ENCODE peak calls at places on chromosomes 6 and 20, in five cellular contexts. One of them, this sample, is unnamed.
A peak's percentile ranks its signal among the peaks of the same experiment; 100 is the strongest.

GRCh38 chr20:13402171-13402760 is 181.2 kb downstream of the ISM1 start:
- DNase-seq in HepG2: no peak
- DNase-seq in H1: no peak
- DNase-seq in NT2/D1: no peak
- DNase-seq in GM12878: no peak
- DNase-seq in this sample: no peak

GRCh38 chr6:131754715-131755567 is 44.1 kb upstream of the CTAGE9 start:
- DNase-seq in HepG2: peak; percentile 99
- DNase-seq in H1: no peak
- DNase-seq in NT2/D1: no peak
- DNase-seq in GM12878: no peak
- DNase-seq in this sample: no peak

GRCh38 chr6:14029605-14030004 is 88.0 kb upstream of the CD83 start:
- DNase-seq in HepG2: no peak
- DNase-seq in H1: no peak
- DNase-seq in NT2/D1: no peak
- DNase-seq in GM12878: no peak
- DNase-seq in this sample: no peak

GRCh38 chr20:23147964-23148720 is 62.0 kb upstream of the CD93 start:
- DNase-seq in HepG2: peak; percentile 90
- DNase-seq in H1: no peak
- DNase-seq in NT2/D1: no peak
- DNase-seq in GM12878: peak; percentile 74
- DNase-seq in this sample: no peak

GRCh38 chr6:25165817-25166216 is 113.4 kb upstream of the CARMIL1 start:
- DNase-seq in HepG2: no peak
- DNase-seq in H1: no peak
- DNase-seq in NT2/D1: no peak
- DNase-seq in GM12878: no peak
- DNase-seq in this sample: no peak

GRCh38 chr6:111938710-111939109 is 65.5 kb upstream of the FYN start:
- DNase-seq in HepG2: peak; percentile 35
- DNase-seq in H1: no peak
- DNase-seq in NT2/D1: no peak
- DNase-seq in GM12878: no peak
- DNase-seq in this sample: no peak

GRCh38 chr6:169789146-169789943 is 37.9 kb downstream of the ERMARD start:
- DNase-seq in HepG2: peak; percentile 33
- DNase-seq in H1: no peak
- DNase-seq in NT2/D1: no peak
- DNase-seq in GM12878: no peak
- DNase-seq in this sample: no peak

GRCh38 chr20:47220161-47220582 is 136.3 kb downstream of the ZMYND8 start:
- DNase-seq in HepG2: peak; percentile 61
- DNase-seq in H1: no peak
- DNase-seq in NT2/D1: peak; percentile 39
- DNase-seq in GM12878: no peak
- DNase-seq in this sample: peak; percentile 71

GRCh38 chr6:143634486-143634885 is 43.3 kb upstream of the PHACTR2 start:
- DNase-seq in HepG2: no peak
- DNase-seq in H1: no peak
- DNase-seq in NT2/D1: no peak
- DNase-seq in GM12878: no peak
- DNase-seq in this sample: no peak

GRCh38 chr6:27209659-27210269 is 37.7 kb upstream of the PRSS16 start:
- DNase-seq in HepG2: no peak
- DNase-seq in H1: no peak
- DNase-seq in NT2/D1: no peak
- DNase-seq in GM12878: no peak
- DNase-seq in this sample: peak; percentile 27

GRCh38 chr20:11544029-11544678 is 373.5 kb upstream of the BTBD3 start:
- DNase-seq in HepG2: peak; percentile 72
- DNase-seq in H1: no peak
- DNase-seq in NT2/D1: peak; percentile 77
- DNase-seq in GM12878: peak; percentile 40
- DNase-seq in this sample: peak; percentile 30

GRCh38 chr6:17103715-17104114 is 1.9 kb downstream of the STMND1 start:
- DNase-seq in HepG2: no peak
- DNase-seq in H1: no peak
- DNase-seq in NT2/D1: no peak
- DNase-seq in GM12878: no peak
- DNase-seq in this sample: no peak

GRCh38 chr6:90537027-90537426 is 49.8 kb downstream of the MAP3K7 start:
- DNase-seq in HepG2: no peak
- DNase-seq in H1: no peak
- DNase-seq in NT2/D1: no peak
- DNase-seq in GM12878: no peak
- DNase-seq in this sample: no peak

GRCh38 chr6:165930668-165931067 is 237.0 kb downstream of the TBXT start:
- DNase-seq in HepG2: no peak
- DNase-seq in H1: no peak
- DNase-seq in NT2/D1: no peak
- DNase-seq in GM12878: no peak
- DNase-seq in this sample: no peak

GRCh38 chr20:21513881-21514540 is at the start of gene NKX2-2:
- DNase-seq in HepG2: no peak
- DNase-seq in H1: no peak
- DNase-seq in NT2/D1: no peak
- DNase-seq in GM12878: no peak
- DNase-seq in this sample: peak; percentile 48

GRCh38 chr6:87407531-87407895 is 259 bp upstream of the CFAP206 start:
- DNase-seq in HepG2: no peak
- DNase-seq in H1: no peak
- DNase-seq in NT2/D1: peak; percentile 9
- DNase-seq in GM12878: no peak
- DNase-seq in this sample: no peak

GRCh38 chr6:147676468-147676867 is 168.0 kb downstream of the SAMD5 start:
- DNase-seq in HepG2: no peak
- DNase-seq in H1: no peak
- DNase-seq in NT2/D1: no peak
- DNase-seq in GM12878: no peak
- DNase-seq in this sample: no peak

GRCh38 chr6:29071831-29072723 is 15.0 kb downstream of the OR2B3 start:
- DNase-seq in HepG2: peak; percentile 61
- DNase-seq in H1: peak; percentile 23
- DNase-seq in NT2/D1: peak; percentile 33
- DNase-seq in GM12878: no peak
- DNase-seq in this sample: peak; percentile 75

GRCh38 chr6:90811596-90812226 is 224.8 kb upstream of the MAP3K7 start:
- DNase-seq in HepG2: no peak
- DNase-seq in H1: no peak
- DNase-seq in NT2/D1: no peak
- DNase-seq in GM12878: no peak
- DNase-seq in this sample: peak; percentile 46

GRCh38 chr20:54323227-54323734 is 115.4 kb downstream of the PFDN4 start:
- DNase-seq in HepG2: no peak
- DNase-seq in H1: no peak
- DNase-seq in NT2/D1: no peak
- DNase-seq in GM12878: no peak
- DNase-seq in this sample: no peak
- TF ChIP-seq SUZ12 in HepG2: no peak
- TF ChIP-seq SUZ12 in H1: no peak
- TF ChIP-seq SUZ12 in NT2/D1: no peak
- TF ChIP-seq SUZ12 in GM12878: no peak
- TF ChIP-seq SUZ12 in this sample: no peak

GRCh38 chr20:38751360-38751976 is 3.2 kb downstream of the ACTR5 start:
- DNase-seq in HepG2: peak; percentile 52
- DNase-seq in H1: no peak
- DNase-seq in NT2/D1: no peak
- DNase-seq in GM12878: no peak
- DNase-seq in this sample: peak; percentile 37
- TF ChIP-seq SUZ12 in HepG2: no peak
- TF ChIP-seq SUZ12 in H1: no peak
- TF ChIP-seq SUZ12 in NT2/D1: no peak
- TF ChIP-seq SUZ12 in GM12878: no peak
- TF ChIP-seq SUZ12 in this sample: no peak

GRCh38 chr6:158654960-158655485 is 5.2 kb downstream of the SYTL3 start:
- DNase-seq in HepG2: no peak
- DNase-seq in H1: no peak
- DNase-seq in NT2/D1: no peak
- DNase-seq in GM12878: no peak
- DNase-seq in this sample: no peak
- TF ChIP-seq SUZ12 in HepG2: no peak
- TF ChIP-seq SUZ12 in H1: no peak
- TF ChIP-seq SUZ12 in NT2/D1: no peak
- TF ChIP-seq SUZ12 in GM12878: no peak
- TF ChIP-seq SUZ12 in this sample: no peak

GRCh38 chr6:85798934-85799490 is 156.3 kb upstream of the SYNCRIP start:
- DNase-seq in HepG2: no peak
- DNase-seq in H1: no peak
- DNase-seq in NT2/D1: no peak
- DNase-seq in GM12878: no peak
- DNase-seq in this sample: no peak

GRCh38 chr6:85802162-85802561 is 159.5 kb upstream of the SYNCRIP start:
- DNase-seq in HepG2: no peak
- DNase-seq in H1: no peak
- DNase-seq in NT2/D1: no peak
- DNase-seq in GM12878: no peak
- DNase-seq in this sample: no peak

GRCh38 chr6:85797993-85798392 is 155.3 kb upstream of the SYNCRIP start:
- DNase-seq in HepG2: no peak
- DNase-seq in H1: no peak
- DNase-seq in NT2/D1: no peak
- DNase-seq in GM12878: no peak
- DNase-seq in this sample: no peak

DNA sequence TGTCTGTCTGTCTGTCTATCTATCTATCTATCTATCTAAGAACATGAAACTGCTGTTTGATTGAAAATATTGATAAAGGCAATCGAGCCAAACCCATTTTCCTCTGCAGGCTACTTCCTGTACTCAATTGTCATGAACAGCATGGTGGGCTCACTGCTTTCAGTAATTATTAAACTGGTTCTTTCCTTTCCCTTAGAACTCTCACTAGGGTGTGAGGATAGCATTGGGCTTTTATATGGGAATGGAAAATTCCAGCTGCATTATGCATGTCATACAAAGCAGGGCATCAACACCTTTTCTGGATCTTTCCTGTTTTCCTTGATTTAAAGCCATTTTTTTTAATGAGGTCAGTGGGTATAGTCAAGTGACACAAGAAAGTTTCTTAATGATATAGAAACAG is 161.0 kb upstream of the SYNCRIP start:
- DNase-seq in HepG2: no peak
- DNase-seq in H1: no peak
- DNase-seq in NT2/D1: no peak
- DNase-seq in GM12878: no peak
- DNase-seq in this sample: no peak
- TF ChIP-seq SUZ12 in HepG2: no peak
- TF ChIP-seq SUZ12 in H1: no peak
- TF ChIP-seq SUZ12 in NT2/D1: no peak
- TF ChIP-seq SUZ12 in GM12878: no peak
- TF ChIP-seq SUZ12 in this sample: no peak

GRCh38 chr6:157233686-157234085 is 89.6 kb downstream of the TMEM242 start:
- DNase-seq in HepG2: no peak
- DNase-seq in H1: no peak
- DNase-seq in NT2/D1: no peak
- DNase-seq in GM12878: no peak
- DNase-seq in this sample: no peak

GRCh38 chr6:157236040-157236725 is 87.1 kb downstream of the TMEM242 start:
- DNase-seq in HepG2: no peak
- DNase-seq in H1: no peak
- DNase-seq in NT2/D1: no peak
- DNase-seq in GM12878: no peak
- DNase-seq in this sample: no peak

GRCh38 chr6:157238346-157238745 is 85.0 kb downstream of the TMEM242 start:
- DNase-seq in HepG2: no peak
- DNase-seq in H1: no peak
- DNase-seq in NT2/D1: no peak
- DNase-seq in GM12878: no peak
- DNase-seq in this sample: no peak

GRCh38 chr6:157233156-157233555 is 90.2 kb downstream of the TMEM242 start:
- DNase-seq in HepG2: no peak
- DNase-seq in H1: no peak
- DNase-seq in NT2/D1: no peak
- DNase-seq in GM12878: no peak
- DNase-seq in this sample: no peak

GRCh38 chr6:157235600-157236039 is 87.7 kb downstream of the TMEM242 start:
- DNase-seq in HepG2: peak; percentile 45
- DNase-seq in H1: peak; percentile 57
- DNase-seq in NT2/D1: peak; percentile 51
- DNase-seq in GM12878: no peak
- DNase-seq in this sample: no peak
- TF ChIP-seq SUZ12 in HepG2: no peak
- TF ChIP-seq SUZ12 in H1: no peak
- TF ChIP-seq SUZ12 in NT2/D1: no peak
- TF ChIP-seq SUZ12 in GM12878: no peak
- TF ChIP-seq SUZ12 in this sample: no peak

GRCh38 chr20:25066386-25066785 is 8.4 kb upstream of the ACSS1 start:
- DNase-seq in HepG2: no peak
- DNase-seq in H1: no peak
- DNase-seq in NT2/D1: no peak
- DNase-seq in GM12878: no peak
- DNase-seq in this sample: no peak
- TF ChIP-seq SUZ12 in HepG2: no peak
- TF ChIP-seq SUZ12 in H1: no peak
- TF ChIP-seq SUZ12 in NT2/D1: no peak
- TF ChIP-seq SUZ12 in GM12878: no peak
- TF ChIP-seq SUZ12 in this sample: no peak

DNA sequence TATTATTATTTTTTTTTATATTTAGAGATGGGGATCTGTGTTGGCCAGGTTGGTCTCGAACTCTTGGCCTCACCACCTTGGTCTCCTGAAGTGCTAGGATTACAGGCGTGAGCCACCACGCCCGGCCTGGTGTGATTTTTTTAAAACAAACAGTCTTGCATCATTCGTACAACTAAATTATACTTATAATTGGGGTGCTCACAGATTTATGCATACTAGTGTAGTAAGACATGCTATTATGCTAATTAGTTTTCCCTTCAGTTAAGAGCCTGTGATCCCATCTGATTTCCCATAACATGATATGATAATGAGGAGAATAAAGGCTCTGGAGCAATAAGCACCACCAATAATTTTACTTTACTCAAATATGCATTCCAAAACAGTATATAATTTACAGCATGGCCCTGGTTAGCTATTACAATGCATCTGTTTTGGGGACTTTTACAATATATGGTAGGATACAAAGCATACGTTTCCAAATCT is 1.9 kb downstream of the NUDT3 start:
- DNase-seq in HepG2: no peak
- DNase-seq in H1: no peak
- DNase-seq in NT2/D1: no peak
- DNase-seq in GM12878: no peak
- DNase-seq in this sample: no peak
- TF ChIP-seq SUZ12 in HepG2: no peak
- TF ChIP-seq SUZ12 in H1: no peak
- TF ChIP-seq SUZ12 in NT2/D1: no peak
- TF ChIP-seq SUZ12 in GM12878: no peak
- TF ChIP-seq SUZ12 in this sample: no peak

GRCh38 chr6:134004714-134005113 is 47.7 kb downstream of the SLC2A12 start:
- DNase-seq in HepG2: no peak
- DNase-seq in H1: no peak
- DNase-seq in NT2/D1: no peak
- DNase-seq in GM12878: no peak
- DNase-seq in this sample: no peak
- TF ChIP-seq SUZ12 in HepG2: no peak
- TF ChIP-seq SUZ12 in H1: no peak
- TF ChIP-seq SUZ12 in NT2/D1: no peak
- TF ChIP-seq SUZ12 in GM12878: no peak
- TF ChIP-seq SUZ12 in this sample: no peak

GRCh38 chr6:21235162-21235561 is 358.4 kb upstream of the SOX4 start:
- DNase-seq in HepG2: no peak
- DNase-seq in H1: no peak
- DNase-seq in NT2/D1: no peak
- DNase-seq in GM12878: no peak
- DNase-seq in this sample: no peak
- TF ChIP-seq SUZ12 in HepG2: no peak
- TF ChIP-seq SUZ12 in H1: no peak
- TF ChIP-seq SUZ12 in NT2/D1: no peak
- TF ChIP-seq SUZ12 in GM12878: no peak
- TF ChIP-seq SUZ12 in this sample: no peak

GRCh38 chr20:33915726-33916331 is 77.9 kb upstream of the RALY start:
- DNase-seq in HepG2: peak; percentile 47
- DNase-seq in H1: no peak
- DNase-seq in NT2/D1: no peak
- DNase-seq in GM12878: no peak
- DNase-seq in this sample: peak; percentile 76
- TF ChIP-seq SUZ12 in HepG2: no peak
- TF ChIP-seq SUZ12 in H1: no peak
- TF ChIP-seq SUZ12 in NT2/D1: no peak
- TF ChIP-seq SUZ12 in GM12878: no peak
- TF ChIP-seq SUZ12 in this sample: no peak

This sample was measured in HEK293T.